ENCODE peak calls at places on chromosomes 5 and 9, in seven cellular contexts. D is endodermal cell, M is GM23248, T is ascending aorta, K is aorta, O is AG10803, U is brain microvascular endothelial cell. R is an unnamed sample.

GRCh38 chr9:72586388-72587160 is 65.2 kb downstream of the TMC1 start:
- DNase-seq in D (no peak), M (peak), T (no peak), K (no peak), O (peak), U (peak), R (peak)

GRCh38 chr5:220008-220407 is 1.9 kb downstream of the SDHA start:
- DNase-seq in D (no peak), M (peak), T (no peak), K (no peak), O (peak), U (no peak), R (no peak)

GRCh38 chr5:123264399-123264798 is 158.8 kb downstream of the CEP120 start:
- DNase-seq in D (no peak), M (peak), T (no peak), K (no peak), O (no peak), U (no peak), R (peak)

GRCh38 chr5:171344936-171345608 is 36.0 kb downstream of the TLX3 start:
- DNase-seq in D (no peak), M (no peak), T (no peak), K (no peak), O (no peak), U (no peak), R (no peak)

GRCh38 chr5:162248107-162248713 is 180.6 kb downstream of the GABRG2 start:
- DNase-seq in D (peak), M (no peak), T (no peak), K (no peak), O (no peak), U (no peak), R (no peak)

GRCh38 chr5:68834486-68834885 is 259.3 kb upstream of the SLC30A5 start:
- DNase-seq in D (no peak), M (peak), T (no peak), K (no peak), O (peak), U (no peak), R (peak)

GRCh38 chr5:34789021-34789531 is 49.9 kb upstream of the TTC23L start:
- DNase-seq in D (no peak), M (peak), T (no peak), K (peak), O (peak), U (peak), R (no peak)

GRCh38 chr5:72555871-72556270 is 48.7 kb upstream of the ZNF366 start:
- DNase-seq in D (no peak), M (peak), T (no peak), K (no peak), O (no peak), U (no peak), R (no peak)

GRCh38 chr5:141681695-141682641 is at the start of gene ARAP3:
- DNase-seq in D (peak), M (peak), T (peak), K (peak), O (peak), U (peak), R (peak)

GRCh38 chr5:115433918-115434317 is 110.7 kb downstream of the FEM1C start:
- DNase-seq in D (no peak), M (no peak), T (no peak), K (no peak), O (no peak), U (no peak), R (no peak)

GRCh38 chr5:33764786-33765185 is 127.0 kb downstream of the ADAMTS12 start:
- DNase-seq in D (no peak), M (no peak), T (no peak), K (no peak), O (no peak), U (no peak), R (no peak)

GRCh38 chr5:80343067-80343466 is 23.3 kb downstream of the SPZ1 start:
- DNase-seq in D (no peak), M (no peak), T (no peak), K (no peak), O (no peak), U (no peak), R (no peak)

GRCh38 chr5:78726556-78726955 is 78.0 kb upstream of the LHFPL2 start:
- DNase-seq in D (no peak), M (no peak), T (no peak), K (no peak), O (no peak), U (no peak), R (no peak)

GRCh38 chr5:75668988-75669760 is 48.1 kb downstream of the POC5 start:
- DNase-seq in D (no peak), M (no peak), T (no peak), K (no peak), O (no peak), U (peak), R (no peak)

GRCh38 chr5:65623482-65623881 is 651 bp downstream of the TRIM23 start:
- DNase-seq in D (no peak), M (no peak), T (no peak), K (no peak), O (peak), U (no peak), R (no peak)

GRCh38 chr5:147410496-147411395 is 99.1 kb downstream of the DPYSL3 start:
- DNase-seq in D (no peak), M (peak), T (no peak), K (no peak), O (no peak), U (no peak), R (no peak)

GRCh38 chr5:125411163-125412050 is 665.0 kb upstream of the ZNF608 start:
- DNase-seq in D (peak), M (peak), T (no peak), K (peak), O (no peak), U (peak), R (no peak)

GRCh38 chr9:135813671-135814290 is 93.6 kb downstream of the CAMSAP1 start:
- DNase-seq in D (no peak), M (no peak), T (no peak), K (no peak), O (no peak), U (no peak), R (no peak)

GRCh38 chr5:143245929-143246561 is 157.4 kb downstream of the NR3C1 start:
- DNase-seq in D (no peak), M (peak), T (no peak), K (no peak), O (peak), U (peak), R (peak)

GRCh38 chr9:127788337-127789011 is 2.6 kb downstream of the CDK9 start:
- DNase-seq in D (no peak), M (no peak), T (no peak), K (no peak), O (no peak), U (no peak), R (no peak)

GRCh38 chr5:42614509-42614908 is 142.1 kb upstream of the CCDC152 start:
- DNase-seq in D (no peak), M (peak), T (no peak), K (no peak), O (peak), U (no peak), R (no peak)

GRCh38 chr5:127518319-127518621 is 830 bp downstream of the PRRC1 start:
- DNase-seq in D (no peak), M (no peak), T (no peak), K (no peak), O (peak), U (no peak), R (no peak)

GRCh38 chr5:56356876-56357160 is 123.7 kb upstream of the ANKRD55 start:
- DNase-seq in D (no peak), M (no peak), T (no peak), K (no peak), O (no peak), U (no peak), R (no peak)

GRCh38 chr9:101165131-101165530 is 136.6 kb downstream of the PLPPR1 start:
- DNase-seq in D (no peak), M (no peak), T (no peak), K (no peak), O (no peak), U (no peak), R (no peak)

GRCh38 chr5:157253547-157253946 is 12.4 kb upstream of the CYFIP2 start:
- DNase-seq in D (peak), M (peak), T (no peak), K (no peak), O (peak), U (peak), R (peak)

GRCh38 chr5:121008041-121008440 is 543.9 kb downstream of the PRR16 start:
- DNase-seq in D (no peak), M (no peak), T (no peak), K (no peak), O (no peak), U (no peak), R (no peak)

GRCh38 chr5:141349917-141350619 is at the start of gene PCDHGB1:
- DNase-seq in D (peak), M (peak), T (no peak), K (no peak), O (peak), U (peak), R (no peak)

GRCh38 chr9:94861589-94862241 is 135.2 kb downstream of the AOPEP start:
- DNase-seq in D (no peak), M (peak), T (no peak), K (no peak), O (peak), U (no peak), R (no peak)

GRCh38 chr5:39219433-39219832 is at the start of gene FYB1:
- DNase-seq in D (no peak), M (peak), T (no peak), K (peak), O (peak), U (no peak), R (no peak)

GRCh38 chr5:56281489-56282163 is 48.5 kb upstream of the ANKRD55 start:
- DNase-seq in D (no peak), M (no peak), T (no peak), K (no peak), O (no peak), U (no peak), R (no peak)

GRCh38 chr9:131872006-131872405 is 132.1 kb upstream of the RAPGEF1 start:
- DNase-seq in D (peak), M (no peak), T (no peak), K (no peak), O (no peak), U (no peak), R (no peak)

GRCh38 chr9:20865357-20865756 is 166.1 kb downstream of the HACD4 start:
- DNase-seq in D (no peak), M (no peak), T (no peak), K (no peak), O (no peak), U (no peak), R (no peak)

GRCh38 chr5:68251386-68251785 is 35.8 kb downstream of the PIK3R1 start:
- DNase-seq in D (peak), M (no peak), T (no peak), K (peak), O (no peak), U (no peak), R (no peak)

GRCh38 chr5:58984009-58984525 is 401.2 kb downstream of the RAB3C start:
- DNase-seq in D (no peak), M (no peak), T (no peak), K (no peak), O (no peak), U (no peak), R (no peak)

GRCh38 chr9:110799396-110799795 is 130.8 kb downstream of the MUSK start:
- DNase-seq in D (no peak), M (peak), T (no peak), K (no peak), O (peak), U (no peak), R (no peak)

GRCh38 chr9:110797611-110798010 is 129.0 kb downstream of the MUSK start:
- DNase-seq in D (no peak), M (peak), T (no peak), K (no peak), O (peak), U (peak), R (peak)

GRCh38 chr9:110802416-110803035 is 133.9 kb downstream of the MUSK start:
- DNase-seq in D (no peak), M (peak), T (no peak), K (no peak), O (peak), U (no peak), R (peak)

GRCh38 chr9:110801426-110801825 is 132.8 kb downstream of the MUSK start:
- DNase-seq in D (no peak), M (no peak), T (no peak), K (no peak), O (no peak), U (no peak), R (no peak)
- H3K4me3 ChIP-seq in D (no peak), M (no peak), T (no peak), K (no peak), O (no peak), U (no peak), R (no peak)

GRCh38 chr9:106017198-106017740 is 322.9 kb downstream of the TMEM38B start:
- DNase-seq in D (no peak), M (no peak), T (no peak), K (no peak), O (no peak), U (no peak), R (no peak)
- H3K4me3 ChIP-seq in D (no peak), M (no peak), T (no peak), K (no peak), O (no peak), U (no peak), R (no peak)

GRCh38 chr9:27369591-27369990 is 72.6 kb upstream of the EQTN start:
- DNase-seq in D (peak), M (no peak), T (no peak), K (no peak), O (no peak), U (no peak), R (no peak)
- H3K4me3 ChIP-seq in D (no peak), M (no peak), T (no peak), K (no peak), O (no peak), U (no peak), R (no peak)

GRCh38 chr5:134245101-134245604 is 19.3 kb upstream of the PPP2CA start:
- DNase-seq in D (peak), M (peak), T (no peak), K (no peak), O (peak), U (peak), R (peak)
- H3K4me3 ChIP-seq in D (no peak), M (peak), T (no peak), K (no peak), O (no peak), U (peak), R (no peak)

GRCh38 chr9:113463418-113464285 is at the start of gene RGS3:
- DNase-seq in D (peak), M (no peak), T (peak), K (peak), O (no peak), U (no peak), R (no peak)

GRCh38 chr9:113461943-113462342 is 1.6 kb upstream of the RGS3 start:
- DNase-seq in D (no peak), M (no peak), T (no peak), K (no peak), O (no peak), U (no peak), R (no peak)

GRCh38 chr9:113461285-113461684 is 2.2 kb upstream of the RGS3 start:
- DNase-seq in D (no peak), M (no peak), T (no peak), K (no peak), O (no peak), U (no peak), R (no peak)

GRCh38 chr9:113464286-113464660 is 746 bp downstream of the RGS3 start:
- DNase-seq in D (no peak), M (no peak), T (no peak), K (no peak), O (no peak), U (no peak), R (no peak)

GRCh38 chr9:113462781-113463286 is 693 bp upstream of the RGS3 start:
- DNase-seq in D (no peak), M (no peak), T (no peak), K (no peak), O (peak), U (no peak), R (no peak)
- H3K4me3 ChIP-seq in D (no peak), M (no peak), T (no peak), K (no peak), O (no peak), U (no peak), R (no peak)